ENCODE peak calls at places on chromosomes 12 and 14, in seven cellular contexts. C, Z, N, F, B, P and R are unnamed samples. For H3K27me3, the result is how much of the 10 kb centered on the place peaks cover.

GRCh38 chr14:67892466-67893120 is 73.0 kb downstream of the RAD51B start:
- DNase-seq in N (no peak), C (no peak), F (no peak), B (no peak), Z (no peak), P (no peak), R (no peak)

GRCh38 chr14:86296173-86296572 is 766.2 kb downstream of the FLRT2 start:
- DNase-seq in F (no peak), B (no peak), C (no peak), N (no peak), Z (no peak), P (no peak), R (no peak)

GRCh38 chr14:20499108-20499507 is 6.2 kb upstream of the RNASE10 start:
- DNase-seq in B (no peak), Z (no peak), P (no peak), C (no peak), F (no peak), N (no peak), R (no peak)

GRCh38 chr14:60092516-60092915 is 793 bp downstream of the PCNX4 start:
- DNase-seq in Z (no peak), B (peak), P (no peak), F (peak), C (peak), N (peak), R (no peak)

GRCh38 chr14:106848330-106849121 is 1322.1 kb downstream of the TMEM121 start:
- DNase-seq in C (peak), F (peak), Z (no peak), P (no peak), N (no peak), B (no peak), R (no peak)

GRCh38 chr14:92704036-92704804 is 44.2 kb downstream of the LGMN start:
- DNase-seq in B (no peak), C (no peak), N (no peak), Z (no peak), F (peak), P (no peak), R (peak)

GRCh38 chr14:22084393-22085281 is 411.0 kb upstream of the OR4E1 start:
- DNase-seq in P (no peak), F (no peak), N (peak), Z (no peak), B (no peak), C (peak), R (no peak)

GRCh38 chr12:87812030-87812429 is 217.2 kb downstream of the C12orf50 start:
- DNase-seq in B (no peak), C (no peak), N (no peak), P (no peak), F (no peak), Z (no peak), R (no peak)

GRCh38 chr12:19771858-19772257 is 332.6 kb downstream of the AEBP2 start:
- DNase-seq in C (no peak), N (no peak), Z (no peak), F (no peak), B (no peak), P (no peak), R (no peak)

GRCh38 chr14:67335781-67336180 is 23.8 kb downstream of the ATP6V1D start:
- DNase-seq in F (no peak), C (peak), N (peak), B (no peak), Z (no peak), P (no peak), R (no peak)

GRCh38 chr14:76136476-76137160 is 15.1 kb upstream of the GPATCH2L start:
- DNase-seq in P (no peak), F (no peak), Z (no peak), B (no peak), N (no peak), C (no peak), R (no peak)

GRCh38 chr12:101299931-101300330 is 20.0 kb downstream of the UTP20 start:
- DNase-seq in F (no peak), P (no peak), B (no peak), Z (no peak), C (peak), N (no peak), R (no peak)

GRCh38 chr14:49497725-49498348 is 88.3 kb downstream of the RPS29 start:
- DNase-seq in Z (no peak), P (no peak), N (peak), C (peak), F (no peak), B (no peak), R (no peak)

GRCh38 chr12:62934799-62935674 is at the start of gene PPM1H:
- DNase-seq in F (peak), Z (peak), P (no peak), N (peak), C (peak), B (peak), R (peak)
- TF ChIP-seq CTCF in F (peak), Z (peak), P (no peak), N (peak), C (peak), B (no peak), R (peak)

DNA sequence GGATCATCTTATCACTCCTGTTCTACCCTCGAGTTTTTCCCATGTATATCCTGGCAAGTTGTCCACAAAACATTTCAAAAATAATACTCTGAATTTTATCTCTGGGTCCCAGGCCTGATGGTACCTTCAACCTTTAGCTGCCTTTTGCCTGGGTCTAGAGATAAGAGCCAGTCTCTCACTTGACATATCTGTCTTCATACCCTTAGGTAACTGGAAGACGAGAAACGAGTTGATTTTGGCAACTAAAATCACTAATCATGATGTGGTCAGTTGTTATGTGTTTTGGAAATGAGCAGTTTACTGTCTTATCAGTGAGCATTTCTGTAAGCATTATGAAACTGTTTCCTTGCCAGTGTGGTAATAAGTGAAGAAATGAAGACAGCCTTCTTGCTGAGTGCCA is 6.3 kb downstream of the RNF10 start:
- DNase-seq in N (no peak), B (no peak), F (no peak), C (no peak), Z (no peak), P (no peak), R (no peak)
- H3K27ac ChIP-seq in N (no peak), B (no peak), F (peak), C (no peak), Z (peak), P (no peak), R (peak)

DNA sequence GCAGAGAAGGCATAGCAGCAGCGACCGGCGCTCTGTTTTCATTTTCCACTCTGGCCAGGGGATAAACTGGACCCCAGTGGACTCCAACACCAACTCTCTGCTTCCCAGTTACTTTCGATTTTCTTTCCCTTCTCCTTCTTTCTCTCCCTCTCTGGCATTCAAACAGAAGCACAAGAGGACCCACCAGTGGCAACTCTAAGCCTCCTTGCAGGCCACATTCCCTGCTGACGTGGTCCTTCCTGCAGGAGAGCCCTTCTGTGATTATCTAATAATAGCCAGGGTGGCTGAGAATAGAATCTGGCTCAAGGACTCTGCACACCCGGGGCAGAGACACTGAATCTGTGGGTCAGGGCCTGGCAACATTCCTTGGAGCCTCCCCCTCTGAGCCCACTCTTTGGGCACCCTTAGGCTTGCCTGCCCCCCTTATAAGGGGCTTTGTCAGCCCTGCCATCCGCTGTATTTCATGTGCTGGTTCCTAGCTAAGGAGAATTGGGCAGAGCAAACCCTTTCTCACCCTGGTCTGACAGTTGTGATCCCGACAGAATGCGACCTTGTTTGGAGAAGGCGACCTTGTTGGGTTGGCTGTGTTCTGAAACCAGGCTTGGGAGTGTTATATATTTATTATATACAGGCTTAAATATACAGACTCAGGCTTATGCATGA is 8.2 kb upstream of the HOXC6 start:
- DNase-seq in B (peak), Z (no peak), N (no peak), C (no peak), F (no peak), P (no peak), R (peak)
- H3K27me3 ChIP-seq in B (under half), Z (half or more), N (half or more), C (under half), F (half or more), P (under half), R (under half)

DNA sequence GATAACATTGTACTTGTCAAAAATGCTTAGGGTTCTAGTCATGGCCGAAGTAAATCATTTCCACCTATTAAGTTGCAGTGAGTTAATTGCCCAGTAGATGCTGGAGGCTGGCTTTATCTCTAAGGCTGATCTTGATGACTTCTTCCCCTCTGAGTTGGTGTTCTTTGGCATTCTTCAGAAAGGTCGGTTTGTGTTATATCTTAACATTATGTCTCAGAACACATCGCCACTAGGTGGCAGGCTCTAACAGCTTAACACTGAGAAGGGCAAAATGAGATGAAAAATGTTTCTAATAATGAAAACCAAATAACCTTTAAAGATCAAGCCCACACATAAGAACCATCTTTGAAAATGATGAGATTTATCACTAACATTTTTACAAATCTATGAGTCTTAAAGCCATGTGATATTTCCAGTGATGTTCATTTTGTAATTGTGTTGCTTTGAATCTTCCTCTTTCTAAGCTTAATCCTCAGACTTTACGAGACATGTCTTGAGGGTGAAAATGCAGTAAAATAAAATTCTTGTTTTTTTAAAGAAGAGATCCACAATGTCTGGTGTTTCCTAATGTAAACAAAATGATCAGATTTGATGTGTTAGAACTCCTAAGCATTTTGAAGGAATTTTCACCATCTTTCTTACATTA is 28.6 kb downstream of the SUDS3 start:
- DNase-seq in C (peak), F (peak), B (peak), N (peak), P (peak), Z (no peak), R (no peak)
- TF ChIP-seq CTCF in C (peak), F (peak), B (peak), N (peak), P (peak), Z (peak), R (peak)

GRCh38 chr12:32820376-32820931 is 64.8 kb upstream of the YARS2 start:
- DNase-seq in P (no peak), N (no peak), F (no peak), Z (no peak), B (no peak), C (no peak), R (no peak)
- H3K27ac ChIP-seq in P (no peak), N (no peak), F (no peak), Z (peak), B (no peak), C (no peak), R (no peak)

DNA sequence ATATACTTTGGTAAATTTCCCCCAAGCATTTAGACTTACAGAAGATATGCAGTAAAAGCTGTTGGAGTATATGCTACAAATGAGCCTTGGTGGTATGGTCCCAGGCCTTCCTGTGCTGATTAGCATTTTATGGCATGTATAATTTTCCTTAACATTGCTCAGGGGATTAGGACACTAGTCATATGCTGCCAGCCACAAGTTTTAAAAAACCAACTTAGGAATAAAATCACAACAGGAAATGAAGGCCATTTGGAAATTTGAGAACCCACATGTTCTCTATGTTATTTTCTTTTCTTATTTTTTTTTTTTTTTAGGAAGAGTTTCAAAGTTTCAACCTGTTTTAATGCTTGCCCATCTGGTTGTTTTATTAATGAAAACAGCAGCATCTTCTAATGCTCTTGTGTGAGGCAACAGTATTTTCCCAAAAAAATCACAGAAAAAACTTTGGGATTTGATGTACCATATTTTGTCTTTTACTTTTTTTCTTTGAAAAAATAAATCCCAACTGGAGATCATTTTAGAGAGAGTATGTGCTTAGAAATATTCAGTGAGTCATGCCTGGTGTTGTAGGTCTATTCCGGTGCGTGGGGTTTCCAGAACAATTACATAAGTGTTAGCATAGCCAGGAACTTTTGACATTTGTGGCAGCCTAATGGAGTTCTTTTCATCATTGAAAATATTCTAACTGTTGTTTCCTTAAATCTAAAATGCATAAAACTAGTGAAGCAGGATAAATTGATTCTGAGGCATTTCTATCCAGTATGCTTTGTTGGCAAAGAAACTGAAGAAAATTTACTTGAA is 21.7 kb upstream of the DUSP6 start:
- DNase-seq in F (no peak), N (no peak), P (no peak), B (no peak), Z (no peak), C (no peak), R (no peak)
- H3K27me3 ChIP-seq in F (under half), N (under half), P (under half), B (under half), Z (under half), C (under half), R (under half)

GRCh38 chr12:67220065-67220464 is 49.1 kb upstream of the CAND1 start:
- DNase-seq in Z (no peak), P (no peak), F (peak), C (peak), N (peak), B (no peak), R (no peak)
- TF ChIP-seq CTCF in Z (no peak), P (no peak), F (peak), C (peak), N (peak), B (no peak), R (no peak)

DNA sequence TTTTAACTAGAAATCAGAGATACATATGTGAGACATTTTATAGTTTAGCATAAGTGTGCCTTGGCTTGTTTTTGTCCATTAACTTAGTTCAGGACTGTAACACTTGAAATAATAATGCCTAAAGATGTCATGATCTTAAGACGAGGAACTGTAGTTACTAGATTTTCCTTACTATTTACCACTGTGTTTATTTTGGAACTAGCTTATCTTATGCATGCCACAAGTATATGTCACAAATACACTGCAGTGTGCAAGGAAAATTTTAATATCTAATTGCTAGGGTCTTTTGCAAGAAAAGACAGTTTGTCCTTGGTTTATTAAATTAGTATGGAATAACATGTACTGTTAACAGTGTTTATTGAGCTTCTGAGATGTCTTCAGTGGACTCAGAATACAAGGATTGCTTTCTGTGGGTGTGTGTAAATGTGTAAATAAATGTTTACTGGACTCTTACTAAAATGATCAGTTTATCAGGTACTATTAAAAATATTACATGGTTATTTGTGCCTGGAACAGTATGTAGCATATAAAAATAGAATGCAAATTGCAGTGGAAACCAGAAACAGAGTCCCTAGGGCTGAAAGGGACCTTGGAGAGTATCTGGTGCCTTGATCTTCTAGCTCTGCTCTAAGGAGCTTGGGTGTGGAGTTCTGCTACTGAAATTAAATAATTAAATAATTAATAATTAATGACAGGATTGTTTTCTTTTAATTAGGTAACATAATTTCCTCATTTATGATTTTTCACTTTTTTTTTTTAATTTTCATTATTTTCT is 58.1 kb downstream of the FGD4 start:
- DNase-seq in P (no peak), C (no peak), Z (no peak), F (no peak), N (no peak), B (no peak), R (no peak)
- H3K27ac ChIP-seq in P (no peak), C (no peak), Z (peak), F (no peak), N (peak), B (no peak), R (peak)

GRCh38 chr14:100725587-100726387 is 905 bp upstream of the DLK1 start:
- DNase-seq in N (no peak), F (no peak), C (no peak), P (no peak), B (peak), Z (peak), R (peak)
- H3K27me3 ChIP-seq in N (under half), F (half or more), C (under half), P (under half), B (under half), Z (half or more), R (half or more)

GRCh38 chr12:84740602-84741001 is 172.0 kb downstream of the SLC6A15 start:
- DNase-seq in F (no peak), P (no peak), Z (no peak), C (no peak), B (no peak), N (no peak), R (no peak)

GRCh38 chr12:84738481-84738972 is 174.1 kb downstream of the SLC6A15 start:
- DNase-seq in C (no peak), Z (no peak), P (no peak), F (no peak), N (no peak), B (no peak), R (no peak)

DNA sequence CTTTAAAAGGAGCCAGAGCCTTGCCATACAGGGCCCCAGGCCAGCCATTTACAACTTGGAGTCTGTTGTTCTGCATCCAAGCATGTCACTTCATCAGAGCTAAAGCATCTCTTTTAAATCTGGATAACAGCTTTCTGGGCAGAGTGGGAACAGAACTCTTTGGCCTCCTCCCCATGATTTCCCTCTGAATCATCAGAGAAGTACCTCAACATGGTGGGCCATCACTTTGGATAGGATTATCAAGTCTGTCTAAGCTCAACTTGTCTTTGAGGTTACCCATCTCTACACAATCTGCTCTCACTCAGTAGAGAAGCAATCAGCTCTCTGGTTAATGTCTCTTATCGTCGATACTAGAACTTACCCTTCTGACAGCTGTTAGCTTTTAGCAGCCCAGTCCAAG is 170.9 kb downstream of the SLC6A15 start:
- DNase-seq in F (no peak), P (no peak), Z (no peak), C (no peak), N (no peak), B (no peak), R (no peak)
- TF ChIP-seq CTCF in F (no peak), P (no peak), Z (no peak), C (no peak), N (no peak), B (no peak), R (no peak)